ENCODE peak calls at places on chromosomes 4 and X, in eight cellular contexts. S is neural progenitor cell, E is left ventricle myocardium inferior, W is esophagus squamous epithelium, Y is heart left ventricle, A is PC-3, H is cardiac muscle cell, L is breast epithelium. G is an unnamed sample.

GRCh38 chr4:6178757-6179156 is 21.6 kb downstream of the JAKMIP1 start:
- DNase-seq in S (no peak), E (no peak), W (no peak), Y (no peak), A (peak), H (no peak), L (no peak), G (no peak)

GRCh38 chrX:140733766-140734342 is 24.3 kb downstream of the LINC00632 start:
- DNase-seq in S (peak), E (peak), W (no peak), Y (no peak), A (peak), H (peak), L (no peak), G (peak)

GRCh38 chr4:51942108-51942832 is 77.9 kb downstream of the LRRC66 start:
- DNase-seq in S (no peak), E (no peak), W (no peak), Y (no peak), A (peak), H (no peak), L (no peak), G (no peak)

GRCh38 chr4:66562276-66562806 is 892.1 kb upstream of the EPHA5 start:
- DNase-seq in S (no peak), E (no peak), W (no peak), Y (no peak), A (no peak), H (peak), L (no peak), G (peak)

GRCh38 chr4:53653484-53654053 is 62.3 kb upstream of the LNX1 start:
- DNase-seq in S (peak), E (no peak), W (no peak), Y (no peak), A (no peak), H (peak), L (no peak), G (peak)

GRCh38 chrX:65932173-65933084 is 107.5 kb downstream of the VSIG4 start:
- DNase-seq in S (peak), E (no peak), W (no peak), Y (no peak), A (peak), H (no peak), L (no peak), G (no peak)

GRCh38 chr4:166335256-166335938 is 462.4 kb downstream of the TLL1 start:
- DNase-seq in S (no peak), E (no peak), W (no peak), Y (no peak), A (no peak), H (no peak), L (no peak), G (no peak)

GRCh38 chr4:108531461-108531860 is 88.9 kb upstream of the RPL34 start:
- DNase-seq in S (no peak), E (no peak), W (no peak), Y (no peak), A (no peak), H (no peak), L (no peak), G (no peak)

DNA sequence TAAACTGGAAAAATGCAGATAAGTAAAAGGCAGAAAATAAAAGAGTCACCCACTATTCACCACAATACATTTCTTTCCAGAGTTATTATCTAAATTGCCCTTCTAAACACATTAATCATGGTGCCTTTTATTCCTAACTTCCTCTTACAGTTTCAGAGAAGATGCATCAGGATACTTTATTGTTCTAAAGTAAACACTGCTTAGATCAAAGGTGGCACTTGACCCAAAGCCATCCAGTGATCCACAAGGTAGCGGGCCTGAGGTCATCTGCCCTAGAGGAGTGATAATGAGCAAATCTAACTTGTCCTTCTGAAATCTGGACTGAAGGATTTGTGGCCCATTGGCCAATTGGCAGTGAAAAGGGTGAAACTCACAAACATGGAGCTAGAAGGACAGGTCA is 12.0 kb upstream of the TMEM154 start:
- DNase-seq in S (no peak), E (no peak), W (no peak), Y (no peak), A (no peak), H (no peak), L (no peak), G (no peak)
- H3K27ac ChIP-seq in S (no peak), E (peak), W (no peak), Y (peak), A (no peak), H (no peak), L (no peak), G (no peak)

GRCh38 chr4:83282049-83282535 is 2.5 kb downstream of the COQ2 start:
- DNase-seq in S (peak), E (no peak), W (no peak), Y (no peak), A (peak), H (peak), L (no peak), G (peak)
- H3K4me3 ChIP-seq in S (no peak), E (no peak), W (no peak), Y (no peak), A (peak), H (no peak), L (no peak), G (no peak)

DNA sequence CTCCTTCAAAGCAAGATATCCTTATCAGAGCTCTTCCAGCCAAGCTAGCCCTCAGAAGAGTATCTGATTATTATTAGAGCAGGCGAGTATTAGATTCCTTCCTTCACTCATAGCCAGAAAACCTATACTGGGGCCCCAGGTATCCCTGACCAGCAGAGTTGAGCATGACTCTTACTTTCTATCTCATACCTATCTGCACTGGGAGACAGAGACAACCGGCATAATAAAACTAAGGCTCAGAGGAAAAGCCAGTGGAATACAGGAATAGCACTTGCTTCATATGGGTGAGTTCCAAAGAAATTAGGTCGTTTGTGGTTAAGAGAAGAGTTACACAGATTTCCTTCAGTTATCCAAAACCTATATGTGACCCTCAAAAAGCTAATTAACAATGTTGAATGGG is 41.8 kb upstream of the COX7B2 start:
- DNase-seq in S (no peak), E (no peak), W (no peak), Y (no peak), A (no peak), H (no peak), L (no peak), G (no peak)
- H3K27ac ChIP-seq in S (no peak), E (no peak), W (no peak), Y (no peak), A (no peak), H (no peak), L (no peak), G (no peak)

DNA sequence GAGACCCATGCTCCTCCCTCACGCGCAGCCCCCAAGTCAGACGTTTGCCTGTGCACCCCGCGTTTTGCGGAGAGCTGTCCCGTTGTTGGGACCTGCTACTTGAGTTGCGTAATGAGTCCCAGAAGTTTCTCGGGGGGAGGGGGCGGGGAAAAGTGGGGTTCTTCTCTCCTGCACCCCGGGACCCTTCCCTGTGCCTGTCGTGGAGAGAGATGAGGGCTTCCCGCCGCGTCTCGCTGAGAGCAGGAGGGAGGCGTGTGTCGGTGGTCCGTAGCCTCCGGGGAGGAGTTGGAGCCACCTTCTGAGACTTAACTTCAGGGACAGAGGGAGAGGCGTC is 655 bp downstream of the AFF1 start:
- DNase-seq in S (no peak), E (no peak), W (peak), Y (peak), A (no peak), H (no peak), L (no peak), G (no peak)
- H3K4me3 ChIP-seq in S (peak), E (peak), W (peak), Y (peak), A (peak), H (peak), L (peak), G (peak)

G was measured in brain microvascular endothelial cell.